ENCODE peak calls at places on chromosomes 6 and 20, in four cellular contexts. Z, L, Q and K are unnamed samples.

GRCh38 chr20:22523499-22524392 is 60.6 kb downstream of the FOXA2 start:
- DNase-seq in Z (no peak), L (peak; percentile 82), Q (no peak), K (no peak)

GRCh38 chr6:47321582-47321981 is 11.9 kb upstream of the TNFRSF21 start:
- DNase-seq in Z (no peak), Q (no peak), L (no peak), K (no peak)

GRCh38 chr6:126094411-126094810 is 108.1 kb downstream of the TRMT11 start:
- DNase-seq in Z (no peak), L (no peak), Q (no peak), K (no peak)

GRCh38 chr6:68718379-68719073 is 83.4 kb downstream of the ADGRB3 start:
- DNase-seq in Z (no peak), Q (no peak), L (peak; percentile 12), K (no peak)

GRCh38 chr20:53942121-53942816 is 128.1 kb downstream of the BCAS1 start:
- DNase-seq in Z (no peak), L (peak; percentile 35), Q (no peak), K (peak; percentile 54)

GRCh38 chr6:13261464-13261994 is 66.8 kb downstream of the TBC1D7 start:
- DNase-seq in L (no peak), Z (no peak), Q (no peak), K (no peak)

GRCh38 chr6:159151266-159151855 is 17.8 kb upstream of the FNDC1 start:
- DNase-seq in Z (no peak), Q (peak; percentile 58), L (peak; percentile 66), K (no peak)

GRCh38 chr6:37168809-37169457 is 1.0 kb upstream of the PIM1 start:
- DNase-seq in Z (no peak), L (peak; percentile 50), Q (no peak), K (no peak)

GRCh38 chr6:1116149-1116548 is 195.7 kb upstream of the FOXQ1 start:
- DNase-seq in Z (no peak), Q (no peak), L (no peak), K (no peak)

GRCh38 chr6:41051873-41052272 is 1.1 kb upstream of the APOBEC2 start:
- DNase-seq in Q (no peak), L (no peak), Z (no peak), K (no peak)

GRCh38 chr20:48736636-48737035 is 91.2 kb downstream of the PREX1 start:
- DNase-seq in Z (no peak), L (no peak), Q (no peak), K (no peak)

GRCh38 chr6:117493470-117493869 is 11.0 kb downstream of the DCBLD1 start:
- DNase-seq in Q (no peak), Z (no peak), L (no peak), K (no peak)

GRCh38 chr20:64261138-64261537 is 5.6 kb downstream of the PCMTD2 start:
- DNase-seq in L (no peak), Q (peak; percentile 55), Z (no peak), K (no peak)

GRCh38 chr6:72049376-72049775 is 163.0 kb downstream of the RIMS1 start:
- DNase-seq in Q (no peak), Z (no peak), L (no peak), K (no peak)

GRCh38 chr20:4661191-4661590 is 60.5 kb upstream of the PRND start:
- DNase-seq in Q (no peak), L (no peak), Z (no peak), K (no peak)

GRCh38 chr6:4059115-4059777 is 19.7 kb downstream of the FAM217A start:
- DNase-seq in Q (peak; percentile 90), Z (no peak), L (peak; percentile 93), K (no peak)

GRCh38 chr6:38153076-38153475 is 333.5 kb downstream of the ZFAND3 start:
- DNase-seq in Q (no peak), L (no peak), Z (no peak), K (no peak)

GRCh38 chr6:10521104-10521808 is at the start of gene GCNT2:
- DNase-seq in L (peak; percentile 22), Z (no peak), Q (peak; percentile 23), K (peak; percentile 50)

GRCh38 chr6:1619666-1620503 is 10.2 kb downstream of the FOXC1 start:
- DNase-seq in Q (no peak), Z (peak; percentile 86), L (no peak), K (no peak)

GRCh38 chr20:43914286-43914685 is 366 bp upstream of the TOX2 start:
- DNase-seq in Q (no peak), Z (no peak), L (no peak), K (no peak)

GRCh38 chr20:43915209-43916072 is 789 bp downstream of the TOX2 start:
- DNase-seq in Z (peak; percentile 63), L (no peak), Q (peak; percentile 23), K (no peak)

GRCh38 chr20:43913291-43914025 is 1.2 kb upstream of the TOX2 start:
- DNase-seq in L (no peak), Z (no peak), Q (no peak), K (no peak)

GRCh38 chr20:43916073-43916874 is 1.6 kb downstream of the TOX2 start:
- DNase-seq in L (no peak), Z (peak; percentile 60), Q (no peak), K (no peak)

DNA sequence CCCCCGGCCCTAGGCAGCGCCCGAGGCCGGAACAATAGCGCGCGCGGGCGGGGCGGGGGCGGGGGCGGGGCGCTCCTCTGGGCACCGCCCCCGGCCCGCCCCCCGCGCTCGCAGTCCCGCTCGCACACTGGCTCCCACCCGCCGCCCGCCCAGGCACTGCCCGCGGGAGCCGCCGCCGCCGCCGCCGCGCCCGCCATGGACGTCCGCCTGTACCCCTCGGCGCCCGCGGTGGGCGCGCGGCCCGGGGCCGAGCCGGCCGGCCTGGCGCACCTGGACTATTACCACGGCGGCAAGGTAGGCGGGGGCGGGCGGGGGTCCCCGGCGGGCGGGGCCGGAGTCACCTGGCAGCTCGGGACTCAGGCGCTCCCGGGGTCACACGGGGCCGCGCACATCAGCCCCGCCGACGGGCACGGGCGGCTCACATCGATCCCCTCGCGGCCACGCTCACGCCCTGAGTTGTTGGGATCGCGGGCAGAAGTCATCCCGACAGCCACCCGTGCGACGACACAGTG is at the start of gene TOX2:
- DNase-seq in Q (no peak), Z (peak; percentile 54), L (no peak), K (no peak)
- H3K27ac ChIP-seq in Q (peak within 1 kb of the TSS; percentile 89), Z (no peak within 1 kb of the TSS), L (no peak within 1 kb of the TSS), K (no peak within 1 kb of the TSS)

GRCh38 chr20:47318027-47318595 is 38.4 kb downstream of the ZMYND8 start:
- DNase-seq in L (peak; percentile 75), Z (no peak), Q (peak; percentile 65), K (no peak)
- H3K4me1 ChIP-seq in L (peaks cover 70% of the 10 kb centered on the region), Z (peaks cover 57% of the 10 kb centered on the region), Q (peaks cover 45% of the 10 kb centered on the region), K (peaks cover 28% of the 10 kb centered on the region)

GRCh38 chr6:148952147-148953041 is 205.6 kb downstream of the UST start:
- DNase-seq in Q (peak; percentile 65), Z (no peak), L (peak; percentile 42), K (no peak)

GRCh38 chr6:148954461-148954860 is 207.6 kb downstream of the UST start:
- DNase-seq in Q (no peak), L (no peak), Z (no peak), K (no peak)

GRCh38 chr6:148947621-148948444 is 201.0 kb downstream of the UST start:
- DNase-seq in Z (peak; percentile 89), Q (peak; percentile 82), L (peak; percentile 86), K (peak; percentile 91)

GRCh38 chr6:148954934-148955915 is 208.4 kb downstream of the UST start:
- DNase-seq in Q (peak; percentile 63), Z (no peak), L (no peak), K (no peak)

GRCh38 chr6:148951662-148952061 is 204.8 kb downstream of the UST start:
- DNase-seq in Z (no peak), L (no peak), Q (no peak), K (no peak)
- H3K27me3 ChIP-seq in Z (no peaks in the 10 kb centered on the region), L (no peaks in the 10 kb centered on the region), Q (no peaks in the 10 kb centered on the region), K (no peaks in the 10 kb centered on the region)

GRCh38 chr6:51936536-51936935 is 150.9 kb downstream of the PKHD1 start:
- DNase-seq in L (no peak), Z (no peak), Q (no peak), K (no peak)
- H3K27ac ChIP-seq in L (no peak overlapping the region), Z (no peak overlapping the region), Q (no peak overlapping the region), K (no peak overlapping the region)

GRCh38 chr6:129695373-129696027 is 14.5 kb downstream of the ARHGAP18 start:
- DNase-seq in Q (no peak), L (no peak), Z (no peak), K (no peak)

GRCh38 chr6:129691709-129692108 is 18.3 kb downstream of the ARHGAP18 start:
- DNase-seq in L (no peak), Q (no peak), Z (no peak), K (no peak)

GRCh38 chr6:129696028-129696418 is 14.0 kb downstream of the ARHGAP18 start:
- DNase-seq in Q (no peak), L (no peak), Z (no peak), K (no peak)

GRCh38 chr6:129692467-129692866 is 17.5 kb downstream of the ARHGAP18 start:
- DNase-seq in Z (no peak), L (no peak), Q (no peak), K (no peak)

GRCh38 chr6:129694036-129694435 is 15.9 kb downstream of the ARHGAP18 start:
- DNase-seq in Z (no peak), Q (no peak), L (no peak), K (no peak)
- H3K4me1 ChIP-seq in Z (no peaks in the 10 kb centered on the region), Q (peaks cover 11% of the 10 kb centered on the region), L (no peaks in the 10 kb centered on the region), K (peaks cover 3% of the 10 kb centered on the region)

GRCh38 chr6:50826037-50826761 is 7.5 kb downstream of the TFAP2B start:
- DNase-seq in Q (no peak), L (no peak), Z (no peak), K (no peak)
- H3K27me3 ChIP-seq in Q (peaks cover 37% of the 10 kb centered on the region), L (peaks cover 39% of the 10 kb centered on the region), Z (peaks cover 82% of the 10 kb centered on the region), K (peaks cover 68% of the 10 kb centered on the region)